ENCODE peak calls at places on chromosomes 1 and 21, in five cellular contexts. B is H1, J is NT2/D1, M is HepG2, A is GM12878. L is an unnamed sample.

GRCh38 chr1:228487336-228488106 is at the start of gene RNF187:
- DNase-seq in B (peak), J (no peak), M (no peak), A (no peak), L (peak)

GRCh38 chr1:27600500-27601175 is 3.3 kb downstream of the AHDC1 start:
- DNase-seq in B (no peak), J (no peak), M (peak), A (no peak), L (peak)

GRCh38 chr1:84442256-84442655 is 36.8 kb upstream of the RPF1 start:
- DNase-seq in B (no peak), J (no peak), M (peak), A (peak), L (peak)

GRCh38 chr1:110341146-110341871 is 2.1 kb downstream of the RBM15 start:
- DNase-seq in B (no peak), J (no peak), M (no peak), A (no peak), L (peak)

GRCh38 chr1:10724052-10724494 is 72.4 kb downstream of the CASZ1 start:
- DNase-seq in B (no peak), J (no peak), M (no peak), A (no peak), L (no peak)

GRCh38 chr1:156436319-156437043 is 64.1 kb downstream of the MEF2D start:
- DNase-seq in B (peak), J (no peak), M (no peak), A (no peak), L (no peak)

GRCh38 chr1:1200876-1201810 is 5.2 kb downstream of the TNFRSF18 start:
- DNase-seq in B (peak), J (peak), M (no peak), A (no peak), L (peak)

GRCh38 chr1:96234299-96234698 is 487.3 kb upstream of the PTBP2 start:
- DNase-seq in B (no peak), J (peak), M (peak), A (no peak), L (peak)

GRCh38 chr1:185463011-185463410 is 146.0 kb upstream of the IVNS1ABP start:
- DNase-seq in B (no peak), J (no peak), M (no peak), A (no peak), L (no peak)

GRCh38 chr21:27244356-27244755 is 277.5 kb upstream of the ADAMTS5 start:
- DNase-seq in B (no peak), J (no peak), M (no peak), A (no peak), L (no peak)

GRCh38 chr21:29649370-29649963 is 290.3 kb downstream of the GRIK1 start:
- DNase-seq in B (no peak), J (no peak), M (no peak), A (no peak), L (no peak)

DNA sequence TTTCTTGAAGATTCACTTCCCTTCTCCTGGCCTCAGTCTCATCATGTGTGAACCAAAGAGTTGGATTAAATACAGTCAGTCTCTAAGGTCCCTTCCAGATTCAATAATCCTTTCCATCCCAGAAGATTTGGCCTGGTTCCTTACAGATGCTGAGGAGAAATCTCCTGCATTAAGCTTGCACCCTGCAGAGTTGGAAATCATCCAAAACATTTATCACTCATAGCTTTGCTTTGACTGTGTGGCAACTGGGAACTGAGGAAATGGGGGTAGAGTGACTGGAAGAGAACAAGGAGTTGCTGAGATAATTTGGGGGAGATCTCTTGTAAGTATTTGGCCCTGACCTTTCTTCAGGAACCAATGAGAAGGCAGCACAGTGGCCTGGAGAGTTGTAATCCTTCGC is 220.5 kb upstream of the SGIP1 start:
- DNase-seq in B (no peak), J (no peak), M (no peak), A (no peak), L (no peak)
- TF ChIP-seq SUZ12 in B (no peak), J (no peak), M (no peak), A (no peak), L (no peak)

GRCh38 chr21:44454747-44455523 is at the start of gene LRRC3:
- DNase-seq in B (peak), J (peak), M (peak), A (peak), L (peak)

GRCh38 chr21:44456915-44457736 is 1.8 kb downstream of the LRRC3 start:
- DNase-seq in B (no peak), J (no peak), M (no peak), A (no peak), L (no peak)

GRCh38 chr21:44456207-44456914 is 1.1 kb downstream of the LRRC3 start:
- DNase-seq in B (no peak), J (no peak), M (no peak), A (no peak), L (no peak)

GRCh38 chr21:44454058-44454457 is 1.3 kb upstream of the LRRC3 start:
- DNase-seq in B (no peak), J (no peak), M (no peak), A (no peak), L (no peak)

GRCh38 chr21:44455524-44456206 is 355 bp downstream of the LRRC3 start:
- DNase-seq in B (peak), J (no peak), M (no peak), A (no peak), L (peak)
- TF ChIP-seq SUZ12 in B (peak), J (no peak), M (no peak), A (no peak), L (no peak)

GRCh38 chr1:240491156-240491555 is 120.8 kb downstream of the GREM2 start:
- DNase-seq in B (no peak), J (peak), M (no peak), A (no peak), L (no peak)
- TF ChIP-seq SUZ12 in B (no peak), J (no peak), M (no peak), A (no peak), L (no peak)

GRCh38 chr21:24045373-24045772 is 1561.9 kb downstream of the MRPL39 start:
- DNase-seq in B (no peak), J (no peak), M (no peak), A (no peak), L (no peak)

GRCh38 chr21:24042687-24043086 is 1564.6 kb downstream of the MRPL39 start:
- DNase-seq in B (no peak), J (no peak), M (no peak), A (no peak), L (no peak)

GRCh38 chr21:24046816-24047443 is 1560.4 kb downstream of the MRPL39 start:
- DNase-seq in B (no peak), J (no peak), M (no peak), A (no peak), L (no peak)

GRCh38 chr21:24050233-24050632 is 1557.0 kb downstream of the MRPL39 start:
- DNase-seq in B (no peak), J (no peak), M (no peak), A (no peak), L (no peak)

GRCh38 chr21:24045775-24046215 is 1561.5 kb downstream of the MRPL39 start:
- DNase-seq in B (peak), J (peak), M (no peak), A (no peak), L (peak)
- TF ChIP-seq SUZ12 in B (no peak), J (no peak), M (no peak), A (no peak), L (no peak)

GRCh38 chr21:44549525-44550211 is 1.6 kb downstream of the KRTAP10-2 start:
- DNase-seq in B (peak), J (no peak), M (no peak), A (no peak), L (no peak)
- TF ChIP-seq SUZ12 in B (no peak), J (no peak), M (no peak), A (no peak), L (no peak)

DNA sequence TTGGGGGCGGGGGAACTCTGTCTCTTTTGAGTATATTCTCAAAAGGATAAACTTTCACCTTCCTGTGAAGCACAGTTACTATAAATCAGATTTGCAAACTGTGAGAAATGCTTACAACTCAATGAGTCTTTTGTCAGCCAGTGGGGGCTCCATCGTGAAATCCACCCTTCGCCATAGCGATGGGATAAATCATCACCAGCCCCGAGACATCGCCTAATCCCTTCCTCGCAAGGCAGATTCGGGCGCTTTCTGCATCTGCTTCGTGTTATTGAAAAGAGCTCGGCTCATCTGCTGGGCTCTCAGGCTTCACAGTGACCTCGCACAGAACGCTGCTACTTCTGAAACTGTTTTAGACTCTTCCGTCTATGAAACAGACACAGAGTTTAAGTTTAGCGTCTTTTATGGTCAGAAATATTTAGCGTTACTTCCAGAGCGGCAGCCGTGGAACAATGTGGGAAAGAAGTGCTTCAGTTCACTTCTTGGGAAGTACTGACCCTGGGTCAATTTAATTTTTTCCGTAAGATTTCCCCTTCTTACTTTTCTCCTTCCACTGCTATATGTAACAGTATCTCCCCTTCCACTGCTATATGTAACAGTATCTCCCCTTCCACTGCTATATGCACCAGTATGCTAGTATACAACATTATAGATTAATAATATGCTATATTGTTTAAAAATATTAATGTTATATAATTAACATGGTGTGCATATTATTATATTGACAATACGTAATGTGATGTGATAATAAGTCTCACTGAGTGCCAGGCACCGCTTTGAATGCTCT is 69.5 kb upstream of the ERG start:
- DNase-seq in B (no peak), J (peak), M (no peak), A (no peak), L (no peak)
- TF ChIP-seq SUZ12 in B (no peak), J (no peak), M (no peak), A (no peak), L (no peak)

DNA sequence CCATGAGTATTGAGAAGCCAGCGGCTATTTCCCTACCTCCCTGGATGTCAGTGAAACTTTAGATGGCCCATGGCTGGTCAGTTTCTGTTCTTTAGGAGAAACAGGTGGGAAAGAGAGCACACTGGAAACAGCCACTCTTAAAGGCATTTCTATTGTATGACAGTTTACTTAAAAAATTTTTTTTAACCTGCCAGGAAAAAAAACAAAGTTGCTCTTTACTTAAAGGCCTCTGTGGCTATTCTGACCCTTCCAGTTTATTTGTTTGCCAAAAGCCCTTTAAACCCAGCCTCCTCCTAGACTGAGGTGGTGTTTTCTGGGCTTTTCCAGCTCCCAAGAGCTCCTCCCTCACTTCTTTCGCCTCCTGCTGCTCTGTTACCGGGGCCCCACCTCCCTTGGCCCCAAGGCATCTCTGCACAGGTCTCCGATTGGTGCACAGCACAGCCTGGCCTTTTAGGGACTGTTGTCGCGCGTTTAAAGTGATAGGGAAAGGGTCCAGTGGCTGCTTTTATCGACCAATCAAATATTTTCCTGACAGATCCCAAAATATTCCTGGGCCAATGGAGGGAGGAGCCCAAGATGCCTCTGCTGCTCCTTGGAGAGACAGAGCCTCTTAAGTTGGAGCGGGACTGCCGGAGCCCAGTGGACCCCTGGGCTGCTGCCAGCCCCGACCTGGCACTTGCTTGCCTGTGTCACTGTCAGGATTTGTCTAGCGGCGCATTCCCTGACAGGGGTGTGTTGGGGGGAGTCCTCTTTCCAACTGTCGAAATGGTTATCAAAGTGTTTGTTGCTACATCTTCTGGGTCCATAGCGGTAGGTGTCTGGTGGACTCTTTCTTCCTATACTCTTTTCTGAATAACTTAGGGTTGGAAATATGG is at the start of gene SH3BGR:
- DNase-seq in B (peak), J (no peak), M (no peak), A (no peak), L (no peak)
- TF ChIP-seq SUZ12 in B (no peak), J (no peak), M (no peak), A (no peak), L (no peak)

DNA sequence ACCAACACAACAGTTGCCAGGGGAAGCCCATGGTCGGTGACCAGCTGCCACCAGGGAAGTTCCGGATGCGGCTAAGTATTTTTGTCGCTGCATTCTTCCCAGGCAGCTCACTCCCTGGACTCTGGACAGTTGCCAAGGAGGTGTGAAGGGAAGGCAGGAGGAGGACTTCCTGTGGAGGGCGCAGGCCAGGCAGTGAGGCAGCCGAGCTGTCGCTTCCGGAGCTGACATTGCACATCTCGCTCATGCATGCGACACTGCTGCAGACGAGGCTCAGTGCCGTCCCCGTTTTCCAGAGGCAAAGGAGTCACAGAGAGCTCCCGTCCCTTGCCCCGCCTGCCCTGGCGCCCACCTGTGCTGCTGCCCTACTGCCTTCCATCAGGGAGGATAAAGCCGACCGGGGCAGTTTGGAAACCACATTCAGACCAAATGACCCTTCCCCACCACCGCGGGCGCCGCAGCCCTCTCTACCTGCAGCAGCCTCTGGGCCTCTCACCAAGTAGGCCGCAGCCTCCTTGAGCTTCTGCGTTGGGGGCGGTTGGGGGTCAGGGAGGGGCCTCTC is 81.4 kb downstream of the NENF start:
- DNase-seq in B (peak), J (no peak), M (peak), A (no peak), L (no peak)
- TF ChIP-seq SUZ12 in B (peak), J (no peak), M (no peak), A (no peak), L (no peak)

DNA sequence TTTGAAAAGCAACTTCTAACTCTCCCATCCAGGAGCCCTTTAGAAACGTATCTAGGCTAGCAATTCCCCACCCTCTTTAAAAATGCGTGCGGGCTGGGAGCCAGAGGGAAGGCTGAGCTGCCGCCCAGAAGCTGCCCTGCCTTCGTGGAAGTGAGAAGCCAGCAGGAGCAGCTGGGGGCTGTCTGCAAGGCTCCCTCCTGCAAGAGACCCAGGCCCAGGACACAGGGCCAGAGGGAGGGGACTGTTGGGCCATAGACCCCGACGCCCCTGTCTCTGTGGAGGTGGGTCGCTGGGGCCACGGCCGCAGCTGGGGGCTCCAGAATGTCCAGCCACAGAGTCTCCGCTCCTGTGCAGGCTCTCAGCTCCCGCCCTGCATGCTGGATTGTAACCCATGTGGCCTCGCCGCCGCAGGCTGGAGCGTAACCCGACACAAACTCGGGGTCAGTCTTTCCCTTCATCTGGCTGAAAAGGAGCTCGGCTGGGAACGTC is 31.0 kb upstream of the COL6A2 start:
- DNase-seq in B (no peak), J (no peak), M (no peak), A (no peak), L (no peak)
- TF ChIP-seq SUZ12 in B (no peak), J (no peak), M (no peak), A (no peak), L (no peak)

GRCh38 chr1:11787251-11787803 is 18.4 kb downstream of the MTHFR start:
- DNase-seq in B (peak), J (no peak), M (no peak), A (no peak), L (no peak)
- TF ChIP-seq SUZ12 in B (no peak), J (no peak), M (no peak), A (no peak), L (no peak)

L was measured in HEK293T.